ENCODE peak calls at places on chromosomes 4 and X, in nine cellular contexts. One of them, this sample, is unnamed.

GRCh38 chr4:141636771-141637460 is 533 bp downstream of the IL15 start:
- DNase-seq in Calu3: peak; percentile 40
- DNase-seq in T-helper 9 cell: peak; percentile 18
- DNase-seq in IMR-90: peak; percentile 64
- DNase-seq in iPS DF 6.9: peak; percentile 11
- DNase-seq in CD4-positive, alpha-beta memory T cell: no peak
- DNase-seq in stimulated activated naive CD8-positive, alpha-beta T cell treated with anti-CD3 and anti-CD28 coated beads, Interleukin-15, Interleukin-2, amounts not matched to agents 100 U/mL and 50 U/mL, for 24 hours: peak; percentile 37
- DNase-seq in stimulated activated CD4-positive, alpha-beta T cell treated with anti-CD3 and anti-CD28 coated beads, Interleukin-15, amount 100 ng/mL, for 48 hours: no peak
- DNase-seq in activated naive CD4-positive, alpha-beta T cell: no peak
- DNase-seq in this sample: no peak

GRCh38 chrX:134542485-134542884 is 82.5 kb downstream of the HPRT1 start:
- DNase-seq in Calu3: no peak
- DNase-seq in T-helper 9 cell: no peak
- DNase-seq in IMR-90: peak; percentile 70
- DNase-seq in iPS DF 6.9: no peak
- DNase-seq in CD4-positive, alpha-beta memory T cell: no peak
- DNase-seq in stimulated activated naive CD8-positive, alpha-beta T cell treated with anti-CD3 and anti-CD28 coated beads, Interleukin-15, Interleukin-2, amounts not matched to agents 100 U/mL and 50 U/mL, for 24 hours: no peak
- DNase-seq in stimulated activated CD4-positive, alpha-beta T cell treated with anti-CD3 and anti-CD28 coated beads, Interleukin-15, amount 100 ng/mL, for 48 hours: no peak
- DNase-seq in activated naive CD4-positive, alpha-beta T cell: no peak
- DNase-seq in this sample: no peak

GRCh38 chr4:107791902-107792301 is 32.8 kb upstream of the SGMS2 start:
- DNase-seq in Calu3: no peak
- DNase-seq in T-helper 9 cell: no peak
- DNase-seq in IMR-90: no peak
- DNase-seq in iPS DF 6.9: no peak
- DNase-seq in CD4-positive, alpha-beta memory T cell: no peak
- DNase-seq in stimulated activated naive CD8-positive, alpha-beta T cell treated with anti-CD3 and anti-CD28 coated beads, Interleukin-15, Interleukin-2, amounts not matched to agents 100 U/mL and 50 U/mL, for 24 hours: no peak
- DNase-seq in stimulated activated CD4-positive, alpha-beta T cell treated with anti-CD3 and anti-CD28 coated beads, Interleukin-15, amount 100 ng/mL, for 48 hours: no peak
- DNase-seq in activated naive CD4-positive, alpha-beta T cell: no peak
- DNase-seq in this sample: no peak

GRCh38 chrX:19382500-19383145 is 38.9 kb downstream of the PDHA1 start:
- DNase-seq in Calu3: peak; percentile 75
- DNase-seq in T-helper 9 cell: peak; percentile 34
- DNase-seq in IMR-90: peak; percentile 32
- DNase-seq in iPS DF 6.9: peak; percentile 33
- DNase-seq in CD4-positive, alpha-beta memory T cell: peak; percentile 23
- DNase-seq in stimulated activated naive CD8-positive, alpha-beta T cell treated with anti-CD3 and anti-CD28 coated beads, Interleukin-15, Interleukin-2, amounts not matched to agents 100 U/mL and 50 U/mL, for 24 hours: peak; percentile 68
- DNase-seq in stimulated activated CD4-positive, alpha-beta T cell treated with anti-CD3 and anti-CD28 coated beads, Interleukin-15, amount 100 ng/mL, for 48 hours: peak; percentile 18
- DNase-seq in activated naive CD4-positive, alpha-beta T cell: peak; percentile 27
- DNase-seq in this sample: peak; percentile 22

GRCh38 chrX:46029777-46030176 is 515.4 kb downstream of the ZNF674 start:
- DNase-seq in Calu3: no peak
- DNase-seq in T-helper 9 cell: no peak
- DNase-seq in IMR-90: no peak
- DNase-seq in iPS DF 6.9: no peak
- DNase-seq in CD4-positive, alpha-beta memory T cell: no peak
- DNase-seq in stimulated activated naive CD8-positive, alpha-beta T cell treated with anti-CD3 and anti-CD28 coated beads, Interleukin-15, Interleukin-2, amounts not matched to agents 100 U/mL and 50 U/mL, for 24 hours: no peak
- DNase-seq in stimulated activated CD4-positive, alpha-beta T cell treated with anti-CD3 and anti-CD28 coated beads, Interleukin-15, amount 100 ng/mL, for 48 hours: no peak
- DNase-seq in activated naive CD4-positive, alpha-beta T cell: no peak
- DNase-seq in this sample: no peak

GRCh38 chr4:185115827-185116232 is 27.2 kb upstream of the SLC25A4 start:
- DNase-seq in Calu3: peak; percentile 55
- DNase-seq in T-helper 9 cell: no peak
- DNase-seq in IMR-90: peak; percentile 94
- DNase-seq in iPS DF 6.9: no peak
- DNase-seq in CD4-positive, alpha-beta memory T cell: no peak
- DNase-seq in stimulated activated naive CD8-positive, alpha-beta T cell treated with anti-CD3 and anti-CD28 coated beads, Interleukin-15, Interleukin-2, amounts not matched to agents 100 U/mL and 50 U/mL, for 24 hours: no peak
- DNase-seq in stimulated activated CD4-positive, alpha-beta T cell treated with anti-CD3 and anti-CD28 coated beads, Interleukin-15, amount 100 ng/mL, for 48 hours: no peak
- DNase-seq in activated naive CD4-positive, alpha-beta T cell: no peak
- DNase-seq in this sample: no peak

GRCh38 chr4:7224001-7224400 is 31.7 kb downstream of the SORCS2 start:
- DNase-seq in Calu3: no peak
- DNase-seq in T-helper 9 cell: no peak
- DNase-seq in IMR-90: no peak
- DNase-seq in iPS DF 6.9: no peak
- DNase-seq in CD4-positive, alpha-beta memory T cell: no peak
- DNase-seq in stimulated activated naive CD8-positive, alpha-beta T cell treated with anti-CD3 and anti-CD28 coated beads, Interleukin-15, Interleukin-2, amounts not matched to agents 100 U/mL and 50 U/mL, for 24 hours: no peak
- DNase-seq in stimulated activated CD4-positive, alpha-beta T cell treated with anti-CD3 and anti-CD28 coated beads, Interleukin-15, amount 100 ng/mL, for 48 hours: no peak
- DNase-seq in activated naive CD4-positive, alpha-beta T cell: no peak
- DNase-seq in this sample: no peak

GRCh38 chr4:84058201-84058600 is 440.9 kb downstream of the NKX6-1 start:
- DNase-seq in Calu3: no peak
- DNase-seq in T-helper 9 cell: no peak
- DNase-seq in IMR-90: no peak
- DNase-seq in iPS DF 6.9: no peak
- DNase-seq in CD4-positive, alpha-beta memory T cell: no peak
- DNase-seq in stimulated activated naive CD8-positive, alpha-beta T cell treated with anti-CD3 and anti-CD28 coated beads, Interleukin-15, Interleukin-2, amounts not matched to agents 100 U/mL and 50 U/mL, for 24 hours: no peak
- DNase-seq in stimulated activated CD4-positive, alpha-beta T cell treated with anti-CD3 and anti-CD28 coated beads, Interleukin-15, amount 100 ng/mL, for 48 hours: no peak
- DNase-seq in activated naive CD4-positive, alpha-beta T cell: no peak
- DNase-seq in this sample: no peak

GRCh38 chr4:139940600-139940999 is 213.4 kb downstream of the MAML3 start:
- DNase-seq in Calu3: no peak
- DNase-seq in T-helper 9 cell: no peak
- DNase-seq in IMR-90: no peak
- DNase-seq in iPS DF 6.9: no peak
- DNase-seq in CD4-positive, alpha-beta memory T cell: no peak
- DNase-seq in stimulated activated naive CD8-positive, alpha-beta T cell treated with anti-CD3 and anti-CD28 coated beads, Interleukin-15, Interleukin-2, amounts not matched to agents 100 U/mL and 50 U/mL, for 24 hours: no peak
- DNase-seq in stimulated activated CD4-positive, alpha-beta T cell treated with anti-CD3 and anti-CD28 coated beads, Interleukin-15, amount 100 ng/mL, for 48 hours: no peak
- DNase-seq in activated naive CD4-positive, alpha-beta T cell: no peak
- DNase-seq in this sample: no peak

GRCh38 chr4:46445689-46446339 is 55.9 kb upstream of the GABRA2 start:
- DNase-seq in Calu3: no peak
- DNase-seq in T-helper 9 cell: no peak
- DNase-seq in IMR-90: peak; percentile 61
- DNase-seq in iPS DF 6.9: no peak
- DNase-seq in CD4-positive, alpha-beta memory T cell: no peak
- DNase-seq in stimulated activated naive CD8-positive, alpha-beta T cell treated with anti-CD3 and anti-CD28 coated beads, Interleukin-15, Interleukin-2, amounts not matched to agents 100 U/mL and 50 U/mL, for 24 hours: no peak
- DNase-seq in stimulated activated CD4-positive, alpha-beta T cell treated with anti-CD3 and anti-CD28 coated beads, Interleukin-15, amount 100 ng/mL, for 48 hours: no peak
- DNase-seq in activated naive CD4-positive, alpha-beta T cell: no peak
- DNase-seq in this sample: no peak

GRCh38 chr4:8019396-8020365 is 80.0 kb upstream of the AFAP1 start:
- DNase-seq in Calu3: peak; percentile 31
- DNase-seq in T-helper 9 cell: no peak
- DNase-seq in IMR-90: no peak
- DNase-seq in iPS DF 6.9: no peak
- DNase-seq in CD4-positive, alpha-beta memory T cell: no peak
- DNase-seq in stimulated activated naive CD8-positive, alpha-beta T cell treated with anti-CD3 and anti-CD28 coated beads, Interleukin-15, Interleukin-2, amounts not matched to agents 100 U/mL and 50 U/mL, for 24 hours: no peak
- DNase-seq in stimulated activated CD4-positive, alpha-beta T cell treated with anti-CD3 and anti-CD28 coated beads, Interleukin-15, amount 100 ng/mL, for 48 hours: no peak
- DNase-seq in activated naive CD4-positive, alpha-beta T cell: no peak
- DNase-seq in this sample: no peak

GRCh38 chr4:152501846-152502536 is 33.9 kb downstream of the FBXW7 start:
- DNase-seq in Calu3: no peak
- DNase-seq in T-helper 9 cell: no peak
- DNase-seq in IMR-90: peak; percentile 41
- DNase-seq in iPS DF 6.9: no peak
- DNase-seq in CD4-positive, alpha-beta memory T cell: no peak
- DNase-seq in stimulated activated naive CD8-positive, alpha-beta T cell treated with anti-CD3 and anti-CD28 coated beads, Interleukin-15, Interleukin-2, amounts not matched to agents 100 U/mL and 50 U/mL, for 24 hours: no peak
- DNase-seq in stimulated activated CD4-positive, alpha-beta T cell treated with anti-CD3 and anti-CD28 coated beads, Interleukin-15, amount 100 ng/mL, for 48 hours: no peak
- DNase-seq in activated naive CD4-positive, alpha-beta T cell: no peak
- DNase-seq in this sample: no peak

This sample was measured in immature natural killer cell.